ENCODE peak calls at places on chromosomes 5 and 9, in six cellular contexts. One of them, this sample, is unnamed. For H3K27me3, the result is how much of the 10 kb centered on the place peaks cover.

GRCh38 chr5:61055434-61056006 is 106.7 kb downstream of the SMIM15 start:
- DNase-seq in astrocyte: peak
- DNase-seq in CD8-positive, alpha-beta memory T cell: no peak
- DNase-seq in PC-3: peak
- DNase-seq in NT2/D1: peak
- DNase-seq in aorta: no peak
- DNase-seq in this sample: no peak

GRCh38 chr5:39902626-39903025 is 477.8 kb upstream of the DAB2 start:
- DNase-seq in astrocyte: no peak
- DNase-seq in CD8-positive, alpha-beta memory T cell: no peak
- DNase-seq in PC-3: no peak
- DNase-seq in NT2/D1: no peak
- DNase-seq in aorta: no peak
- DNase-seq in this sample: no peak

GRCh38 chr9:87285183-87285582 is 212.5 kb upstream of the DAPK1 start:
- DNase-seq in astrocyte: peak
- DNase-seq in CD8-positive, alpha-beta memory T cell: no peak
- DNase-seq in PC-3: no peak
- DNase-seq in NT2/D1: no peak
- DNase-seq in aorta: no peak
- DNase-seq in this sample: no peak

GRCh38 chr9:129319076-129319937 is 141.2 kb upstream of the IER5L start:
- DNase-seq in astrocyte: no peak
- DNase-seq in CD8-positive, alpha-beta memory T cell: no peak
- DNase-seq in PC-3: no peak
- DNase-seq in NT2/D1: no peak
- DNase-seq in aorta: no peak
- DNase-seq in this sample: no peak

GRCh38 chr9:115687356-115687755 is 466.2 kb upstream of the PAPPA start:
- DNase-seq in astrocyte: no peak
- DNase-seq in CD8-positive, alpha-beta memory T cell: no peak
- DNase-seq in PC-3: no peak
- DNase-seq in NT2/D1: no peak
- DNase-seq in aorta: no peak
- DNase-seq in this sample: no peak

GRCh38 chr9:24257726-24258125 is 288.0 kb downstream of the IZUMO3 start:
- DNase-seq in astrocyte: peak
- DNase-seq in CD8-positive, alpha-beta memory T cell: no peak
- DNase-seq in PC-3: peak
- DNase-seq in NT2/D1: no peak
- DNase-seq in aorta: no peak
- DNase-seq in this sample: no peak

GRCh38 chr5:55634204-55634785 is 77.8 kb downstream of the SLC38A9 start:
- DNase-seq in astrocyte: peak
- DNase-seq in CD8-positive, alpha-beta memory T cell: no peak
- DNase-seq in PC-3: no peak
- DNase-seq in NT2/D1: no peak
- DNase-seq in aorta: no peak
- DNase-seq in this sample: no peak

GRCh38 chr9:127395491-127396252 is 1.3 kb upstream of the SLC2A8 start:
- DNase-seq in astrocyte: no peak
- DNase-seq in CD8-positive, alpha-beta memory T cell: no peak
- DNase-seq in PC-3: no peak
- DNase-seq in NT2/D1: no peak
- DNase-seq in aorta: no peak
- DNase-seq in this sample: no peak

GRCh38 chr5:122190156-122190555 is 60.8 kb downstream of the ZNF474 start:
- DNase-seq in astrocyte: no peak
- DNase-seq in CD8-positive, alpha-beta memory T cell: no peak
- DNase-seq in PC-3: no peak
- DNase-seq in NT2/D1: no peak
- DNase-seq in aorta: no peak
- DNase-seq in this sample: no peak

DNA sequence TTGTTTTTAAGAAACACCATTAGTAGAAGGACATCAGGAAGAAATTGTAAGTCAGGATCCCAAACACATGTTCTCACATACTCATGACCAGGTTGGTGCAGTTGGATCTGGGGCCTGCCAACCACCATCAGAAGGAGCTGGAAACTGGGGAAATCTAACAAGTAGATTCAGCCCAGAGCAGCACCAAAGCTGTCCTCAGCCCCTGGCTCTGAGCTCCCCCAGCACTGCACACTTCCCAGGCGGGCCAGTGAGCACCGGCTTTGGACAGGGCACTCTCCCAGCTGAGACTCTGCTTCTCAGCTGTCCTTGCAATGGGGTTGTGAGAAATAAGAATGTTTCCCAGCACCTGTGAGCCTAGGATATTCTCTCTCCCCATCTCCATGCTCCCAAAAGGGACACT is 162.5 kb downstream of the PAX5 start:
- DNase-seq in astrocyte: no peak
- DNase-seq in CD8-positive, alpha-beta memory T cell: no peak
- DNase-seq in PC-3: no peak
- DNase-seq in NT2/D1: no peak
- DNase-seq in aorta: peak
- DNase-seq in this sample: no peak
- H3K27me3 ChIP-seq in astrocyte: under half
- H3K27me3 ChIP-seq in CD8-positive, alpha-beta memory T cell: under half
- H3K27me3 ChIP-seq in PC-3: under half
- H3K27me3 ChIP-seq in NT2/D1: under half
- H3K27me3 ChIP-seq in aorta: under half
- H3K27me3 ChIP-seq in this sample: under half

GRCh38 chr5:181171782-181172181 is 24.4 kb downstream of the OR2V2 start:
- DNase-seq in astrocyte: no peak
- DNase-seq in CD8-positive, alpha-beta memory T cell: no peak
- DNase-seq in PC-3: no peak
- DNase-seq in NT2/D1: no peak
- DNase-seq in aorta: peak
- DNase-seq in this sample: no peak

GRCh38 chr5:181170996-181171395 is 23.6 kb downstream of the OR2V2 start:
- DNase-seq in astrocyte: peak
- DNase-seq in CD8-positive, alpha-beta memory T cell: no peak
- DNase-seq in PC-3: no peak
- DNase-seq in NT2/D1: no peak
- DNase-seq in aorta: no peak
- DNase-seq in this sample: no peak

GRCh38 chr5:181168595-181169118 is 21.3 kb downstream of the OR2V2 start:
- DNase-seq in astrocyte: no peak
- DNase-seq in CD8-positive, alpha-beta memory T cell: no peak
- DNase-seq in PC-3: no peak
- DNase-seq in NT2/D1: no peak
- DNase-seq in aorta: no peak
- DNase-seq in this sample: no peak

GRCh38 chr5:181167814-181168488 is 20.6 kb downstream of the OR2V2 start:
- DNase-seq in astrocyte: no peak
- DNase-seq in CD8-positive, alpha-beta memory T cell: no peak
- DNase-seq in PC-3: peak
- DNase-seq in NT2/D1: no peak
- DNase-seq in aorta: no peak
- DNase-seq in this sample: no peak

GRCh38 chr5:181170237-181170830 is 22.9 kb downstream of the OR2V2 start:
- DNase-seq in astrocyte: no peak
- DNase-seq in CD8-positive, alpha-beta memory T cell: no peak
- DNase-seq in PC-3: no peak
- DNase-seq in NT2/D1: no peak
- DNase-seq in aorta: no peak
- DNase-seq in this sample: no peak
- H3K27me3 ChIP-seq in astrocyte: under half
- H3K27me3 ChIP-seq in CD8-positive, alpha-beta memory T cell: under half
- H3K27me3 ChIP-seq in PC-3: under half
- H3K27me3 ChIP-seq in NT2/D1: under half
- H3K27me3 ChIP-seq in aorta: under half
- H3K27me3 ChIP-seq in this sample: under half

GRCh38 chr9:135791431-135792267 is 89.7 kb downstream of the KCNT1 start:
- DNase-seq in astrocyte: no peak
- DNase-seq in CD8-positive, alpha-beta memory T cell: no peak
- DNase-seq in PC-3: no peak
- DNase-seq in NT2/D1: no peak
- DNase-seq in aorta: no peak
- DNase-seq in this sample: no peak
- H3K27me3 ChIP-seq in astrocyte: under half
- H3K27me3 ChIP-seq in CD8-positive, alpha-beta memory T cell: under half
- H3K27me3 ChIP-seq in PC-3: under half
- H3K27me3 ChIP-seq in NT2/D1: under half
- H3K27me3 ChIP-seq in aorta: under half
- H3K27me3 ChIP-seq in this sample: under half

DNA sequence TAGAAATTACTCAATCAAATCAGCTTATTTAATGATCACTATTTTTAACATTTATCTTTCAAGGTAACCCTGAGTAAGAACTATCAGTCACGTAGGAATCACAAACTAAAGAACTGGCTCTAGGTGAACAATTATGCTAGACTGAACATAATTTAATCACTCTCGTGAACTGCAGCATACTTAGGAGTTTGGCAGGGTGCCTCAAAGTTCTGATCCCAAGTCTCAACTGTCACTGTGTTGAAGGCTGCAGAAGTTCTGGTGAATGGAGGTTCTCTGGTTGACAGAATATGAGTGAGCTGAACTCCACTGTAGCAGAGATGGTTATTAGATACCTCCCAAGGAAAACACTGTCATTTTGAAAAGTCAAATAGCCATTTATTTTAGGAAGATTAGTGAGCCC is 89.1 kb downstream of the KLHL3 start:
- DNase-seq in astrocyte: no peak
- DNase-seq in CD8-positive, alpha-beta memory T cell: no peak
- DNase-seq in PC-3: no peak
- DNase-seq in NT2/D1: no peak
- DNase-seq in aorta: no peak
- DNase-seq in this sample: no peak
- H3K27me3 ChIP-seq in astrocyte: under half
- H3K27me3 ChIP-seq in CD8-positive, alpha-beta memory T cell: under half
- H3K27me3 ChIP-seq in PC-3: under half
- H3K27me3 ChIP-seq in NT2/D1: under half
- H3K27me3 ChIP-seq in aorta: under half
- H3K27me3 ChIP-seq in this sample: under half

GRCh38 chr9:133273098-133273497 is 1.9 kb downstream of the ABO start:
- DNase-seq in astrocyte: no peak
- DNase-seq in CD8-positive, alpha-beta memory T cell: no peak
- DNase-seq in PC-3: no peak
- DNase-seq in NT2/D1: no peak
- DNase-seq in aorta: no peak
- DNase-seq in this sample: no peak
- H3K27me3 ChIP-seq in astrocyte: under half
- H3K27me3 ChIP-seq in CD8-positive, alpha-beta memory T cell: under half
- H3K27me3 ChIP-seq in PC-3: under half
- H3K27me3 ChIP-seq in NT2/D1: half or more
- H3K27me3 ChIP-seq in aorta: under half
- H3K27me3 ChIP-seq in this sample: under half